ENCODE peak calls at places on chromosome 7, in five cellular contexts. One of them, this sample, is unnamed.

GRCh38 chr7:148540041-148540738 is 50.4 kb upstream of the C7orf33 start:
- DNase-seq in H1: no peak
- DNase-seq in GM12878: no peak
- DNase-seq in K562: no peak
- DNase-seq in HepG2: no peak
- DNase-seq in this sample: peak

GRCh38 chr7:137656227-137656849 is 190.4 kb downstream of the DGKI start:
- DNase-seq in HepG2: peak
- DNase-seq in K562: peak
- DNase-seq in GM12878: peak
- DNase-seq in H1: peak
- DNase-seq in this sample: peak

GRCh38 chr7:6709808-6710207 is 3.1 kb upstream of the ZNF12 start:
- DNase-seq in HepG2: peak
- DNase-seq in H1: no peak
- DNase-seq in K562: no peak
- DNase-seq in GM12878: no peak
- DNase-seq in this sample: peak

GRCh38 chr7:96910484-96910883 is 94.9 kb upstream of the DLX6 start:
- DNase-seq in GM12878: no peak
- DNase-seq in H1: no peak
- DNase-seq in HepG2: peak
- DNase-seq in K562: no peak
- DNase-seq in this sample: no peak

GRCh38 chr7:29946428-29947186 is 43.0 kb downstream of the SCRN1 start:
- DNase-seq in GM12878: no peak
- DNase-seq in HepG2: peak
- DNase-seq in K562: no peak
- DNase-seq in H1: peak
- DNase-seq in this sample: peak

GRCh38 chr7:87003872-87004798 is 55.3 kb downstream of the ELAPOR2 start:
- DNase-seq in HepG2: no peak
- DNase-seq in K562: peak
- DNase-seq in H1: no peak
- DNase-seq in GM12878: no peak
- DNase-seq in this sample: no peak

GRCh38 chr7:8154290-8154689 is 107.7 kb downstream of the ICA1 start:
- DNase-seq in GM12878: no peak
- DNase-seq in K562: no peak
- DNase-seq in HepG2: no peak
- DNase-seq in H1: no peak
- DNase-seq in this sample: no peak

GRCh38 chr7:48575516-48575915 is 348.8 kb upstream of the CDC14C start:
- DNase-seq in HepG2: no peak
- DNase-seq in GM12878: no peak
- DNase-seq in H1: no peak
- DNase-seq in K562: no peak
- DNase-seq in this sample: no peak

GRCh38 chr7:18535811-18536413 is 40.4 kb downstream of the HDAC9 start:
- DNase-seq in GM12878: no peak
- DNase-seq in K562: no peak
- DNase-seq in HepG2: no peak
- DNase-seq in H1: no peak
- DNase-seq in this sample: no peak

GRCh38 chr7:140230862-140231778 is 54.3 kb upstream of the KDM7A start:
- DNase-seq in K562: peak
- DNase-seq in HepG2: peak
- DNase-seq in H1: peak
- DNase-seq in GM12878: no peak
- DNase-seq in this sample: peak

GRCh38 chr7:125877251-125877650 is 947.6 kb upstream of the POT1 start:
- DNase-seq in GM12878: no peak
- DNase-seq in K562: no peak
- DNase-seq in HepG2: no peak
- DNase-seq in H1: no peak
- DNase-seq in this sample: no peak

GRCh38 chr7:28115261-28115660 is 65.3 kb downstream of the JAZF1 start:
- DNase-seq in HepG2: no peak
- DNase-seq in H1: no peak
- DNase-seq in K562: no peak
- DNase-seq in GM12878: no peak
- DNase-seq in this sample: no peak

GRCh38 chr7:157409753-157410727 is 73.2 kb downstream of the DNAJB6 start:
- DNase-seq in K562: no peak
- DNase-seq in HepG2: no peak
- DNase-seq in GM12878: no peak
- DNase-seq in H1: no peak
- DNase-seq in this sample: no peak

GRCh38 chr7:76392531-76393115 is 16.9 kb downstream of the SSC4D start:
- DNase-seq in H1: no peak
- DNase-seq in K562: no peak
- DNase-seq in GM12878: no peak
- DNase-seq in HepG2: no peak
- DNase-seq in this sample: no peak

GRCh38 chr7:44105832-44106231 is 1.7 kb downstream of the AEBP1 start:
- DNase-seq in H1: no peak
- DNase-seq in HepG2: no peak
- DNase-seq in K562: no peak
- DNase-seq in GM12878: no peak
- DNase-seq in this sample: no peak

GRCh38 chr7:157383868-157384267 is 47.1 kb downstream of the DNAJB6 start:
- DNase-seq in K562: no peak
- DNase-seq in H1: no peak
- DNase-seq in HepG2: no peak
- DNase-seq in GM12878: no peak
- DNase-seq in this sample: no peak

DNA sequence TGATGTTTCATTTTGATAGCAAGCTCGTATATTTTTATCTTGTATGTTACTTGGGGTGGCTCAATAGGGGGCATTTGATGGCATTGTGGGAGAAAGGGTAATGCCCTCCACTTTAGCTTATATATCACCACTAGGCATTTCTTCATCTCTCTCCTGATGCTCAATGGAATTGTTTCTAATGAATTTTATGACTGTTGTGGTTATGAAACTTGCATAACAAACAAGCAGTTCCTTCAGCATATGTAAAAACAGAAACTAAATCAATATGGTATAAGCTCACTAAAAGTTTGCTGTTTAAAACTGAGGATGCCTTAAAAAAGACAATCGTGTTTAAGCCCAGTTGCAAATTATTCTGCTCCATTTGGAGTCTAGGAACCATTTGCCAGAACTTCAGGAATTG is 75.5 kb downstream of the CDK14 start:
- DNase-seq in GM12878: no peak
- DNase-seq in K562: no peak
- DNase-seq in H1: no peak
- DNase-seq in HepG2: no peak
- DNase-seq in this sample: no peak
- TF ChIP-seq SRF in GM12878: no peak
- TF ChIP-seq SRF in K562: no peak
- TF ChIP-seq SRF in H1: no peak
- TF ChIP-seq SRF in HepG2: no peak
- TF ChIP-seq SRF in this sample: no peak

DNA sequence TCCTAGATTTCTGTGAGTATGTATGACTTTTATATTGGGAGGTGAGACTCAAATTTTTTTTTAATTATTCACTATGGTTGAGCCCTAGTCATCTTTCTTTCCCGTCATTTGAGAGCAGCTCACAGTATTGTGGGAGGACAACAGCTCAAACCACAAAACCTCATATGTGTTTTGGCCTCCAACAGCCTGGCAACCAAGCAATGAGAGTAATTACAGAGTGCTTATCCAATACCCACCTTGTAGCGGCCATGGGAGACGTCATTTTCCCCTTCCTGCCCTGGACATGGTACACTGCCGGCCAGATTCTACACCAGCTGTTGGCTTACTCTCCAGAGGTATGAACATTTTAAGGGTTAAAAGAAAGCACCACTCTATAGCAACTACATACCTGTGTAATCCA is 49.1 kb downstream of the DOCK4 start:
- DNase-seq in GM12878: no peak
- DNase-seq in H1: no peak
- DNase-seq in K562: no peak
- DNase-seq in HepG2: no peak
- DNase-seq in this sample: no peak
- H3K4me2 ChIP-seq in GM12878: no peak
- H3K4me2 ChIP-seq in H1: no peak
- H3K4me2 ChIP-seq in K562: no peak
- H3K4me2 ChIP-seq in HepG2: no peak
- H3K4me2 ChIP-seq in this sample: no peak

GRCh38 chr7:128211626-128212025 is 29.5 kb upstream of the LEP start:
- DNase-seq in GM12878: no peak
- DNase-seq in HepG2: no peak
- DNase-seq in H1: no peak
- DNase-seq in K562: no peak
- DNase-seq in this sample: no peak

GRCh38 chr7:128207609-128208008 is 33.5 kb upstream of the LEP start:
- DNase-seq in HepG2: no peak
- DNase-seq in K562: no peak
- DNase-seq in GM12878: no peak
- DNase-seq in H1: no peak
- DNase-seq in this sample: no peak

GRCh38 chr7:128210036-128210347 is 31.1 kb upstream of the LEP start:
- DNase-seq in HepG2: no peak
- DNase-seq in GM12878: no peak
- DNase-seq in K562: no peak
- DNase-seq in H1: no peak
- DNase-seq in this sample: no peak

GRCh38 chr7:128210590-128211570 is 30.2 kb upstream of the LEP start:
- DNase-seq in GM12878: no peak
- DNase-seq in HepG2: no peak
- DNase-seq in K562: no peak
- DNase-seq in H1: no peak
- DNase-seq in this sample: no peak

DNA sequence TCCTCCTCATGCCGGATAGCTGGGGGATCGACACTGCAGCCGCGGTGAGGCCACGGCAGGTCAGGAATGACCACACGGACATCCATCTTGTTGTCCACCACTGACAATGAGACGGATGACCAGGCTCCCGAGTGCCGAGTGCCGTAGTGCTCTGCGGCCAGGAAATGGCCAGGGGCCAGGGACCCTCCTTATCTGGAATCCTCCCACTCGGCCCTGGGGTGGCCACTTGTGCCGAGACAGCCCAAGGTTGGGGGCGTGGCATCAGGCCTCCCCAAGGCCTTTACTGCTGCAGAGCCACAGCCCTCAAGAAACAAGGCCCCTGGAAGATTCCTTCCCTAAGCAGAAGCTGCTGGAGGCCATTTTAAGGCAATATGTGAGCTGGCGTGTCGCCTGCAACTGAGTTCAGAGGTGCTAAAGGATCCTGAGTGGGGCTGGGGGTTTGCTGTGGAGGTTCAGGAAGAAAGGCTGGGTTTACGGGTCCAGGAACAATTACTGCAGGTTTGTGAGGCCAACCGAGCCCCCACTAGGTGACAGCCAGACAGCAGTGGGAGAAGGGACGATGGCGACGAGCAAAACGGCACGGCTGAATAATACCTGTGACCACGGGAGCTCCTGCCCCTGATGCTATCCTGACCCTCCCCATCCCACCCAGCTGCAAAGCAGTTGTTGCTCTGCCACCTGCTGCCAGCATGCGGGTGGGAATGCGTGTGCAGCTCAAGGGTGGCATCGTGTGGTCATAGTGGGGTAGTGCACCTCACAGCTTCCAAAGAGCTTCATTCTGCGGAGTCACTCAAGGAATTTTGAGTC is 31.6 kb upstream of the LEP start:
- DNase-seq in HepG2: peak
- DNase-seq in GM12878: peak
- DNase-seq in K562: peak
- DNase-seq in H1: peak
- DNase-seq in this sample: peak
- TF ChIP-seq SRF in HepG2: no peak
- TF ChIP-seq SRF in GM12878: no peak
- TF ChIP-seq SRF in K562: no peak
- TF ChIP-seq SRF in H1: no peak
- TF ChIP-seq SRF in this sample: no peak

DNA sequence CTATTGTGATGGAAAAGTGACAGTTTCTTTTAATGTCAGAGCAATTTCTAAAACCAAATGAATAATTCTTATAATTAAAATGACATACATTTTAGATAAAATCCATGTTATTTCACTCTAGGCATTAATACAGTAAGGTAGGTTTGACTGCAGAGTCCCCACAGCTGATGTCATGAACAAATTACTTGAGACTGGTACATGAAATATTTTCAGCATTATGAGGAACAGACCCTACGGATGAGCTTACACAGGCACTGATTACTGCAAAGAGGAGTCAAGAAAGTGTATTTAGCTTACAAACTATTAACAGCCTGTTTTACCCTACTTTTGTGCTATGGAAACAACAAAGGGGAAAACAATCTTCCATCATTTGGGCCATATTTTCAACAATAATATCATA is 8.9 kb downstream of the COL1A2 start:
- DNase-seq in HepG2: no peak
- DNase-seq in K562: no peak
- DNase-seq in H1: no peak
- DNase-seq in GM12878: no peak
- DNase-seq in this sample: no peak
- H3K4me2 ChIP-seq in HepG2: no peak
- H3K4me2 ChIP-seq in K562: no peak
- H3K4me2 ChIP-seq in H1: no peak
- H3K4me2 ChIP-seq in GM12878: no peak
- H3K4me2 ChIP-seq in this sample: no peak

This sample was measured in HCT116.